ENCODE peak calls at places on chromosome 11, in eight cellular contexts. J, H, X, N, O, D, A and M are unnamed samples.

GRCh38 chr11:2988361-2988762 is 3.8 kb downstream of the NAP1L4 start:
- DNase-seq in J (no peak), H (no peak), X (no peak), N (no peak), O (no peak), D (no peak), A (no peak), M (no peak)

GRCh38 chr11:76672431-76673163 is 2.0 kb upstream of the LRRC32 start:
- DNase-seq in J (no peak), H (no peak), X (no peak), N (no peak), O (no peak), D (no peak), A (no peak), M (no peak)

GRCh38 chr11:87722756-87723599 is 452.3 kb downstream of the RAB38 start:
- DNase-seq in J (no peak), H (no peak), X (no peak), N (peak), O (peak), D (no peak), A (no peak), M (no peak)

GRCh38 chr11:60594998-60595637 is 79.9 kb downstream of the MS4A13 start:
- DNase-seq in J (no peak), H (no peak), X (no peak), N (no peak), O (peak), D (no peak), A (no peak), M (no peak)

GRCh38 chr11:24723231-24723630 is 226.4 kb downstream of the LUZP2 start:
- DNase-seq in J (no peak), H (no peak), X (no peak), N (no peak), O (no peak), D (no peak), A (no peak), M (no peak)

GRCh38 chr11:9459573-9460321 is 1.1 kb upstream of the ZNF143 start:
- DNase-seq in J (peak), H (no peak), X (no peak), N (peak), O (peak), D (no peak), A (peak), M (no peak)

GRCh38 chr11:7077101-7077500 is 11.7 kb upstream of the RBMXL2 start:
- DNase-seq in J (no peak), H (no peak), X (no peak), N (no peak), O (no peak), D (no peak), A (no peak), M (no peak)

GRCh38 chr11:116773203-116774112 is 671 bp upstream of the BUD13 start:
- DNase-seq in J (no peak), H (no peak), X (no peak), N (peak), O (no peak), D (no peak), A (no peak), M (peak)

GRCh38 chr11:17256512-17256911 is 20.0 kb upstream of the NUCB2 start:
- DNase-seq in J (no peak), H (no peak), X (no peak), N (peak), O (no peak), D (no peak), A (peak), M (no peak)

GRCh38 chr11:47271328-47271727 is 1.4 kb downstream of the MADD start:
- DNase-seq in J (no peak), H (no peak), X (no peak), N (no peak), O (no peak), D (no peak), A (no peak), M (no peak)

GRCh38 chr11:47271961-47272661 is 2.2 kb downstream of the MADD start:
- DNase-seq in J (no peak), H (no peak), X (no peak), N (no peak), O (peak), D (no peak), A (no peak), M (no peak)

GRCh38 chr11:47269002-47269828 is 718 bp upstream of the MADD start:
- DNase-seq in J (peak), H (peak), X (peak), N (peak), O (peak), D (peak), A (peak), M (peak)

GRCh38 chr11:47269829-47270305 is at the start of gene MADD:
- DNase-seq in J (peak), H (peak), X (peak), N (peak), O (peak), D (peak), A (peak), M (peak)

DNA sequence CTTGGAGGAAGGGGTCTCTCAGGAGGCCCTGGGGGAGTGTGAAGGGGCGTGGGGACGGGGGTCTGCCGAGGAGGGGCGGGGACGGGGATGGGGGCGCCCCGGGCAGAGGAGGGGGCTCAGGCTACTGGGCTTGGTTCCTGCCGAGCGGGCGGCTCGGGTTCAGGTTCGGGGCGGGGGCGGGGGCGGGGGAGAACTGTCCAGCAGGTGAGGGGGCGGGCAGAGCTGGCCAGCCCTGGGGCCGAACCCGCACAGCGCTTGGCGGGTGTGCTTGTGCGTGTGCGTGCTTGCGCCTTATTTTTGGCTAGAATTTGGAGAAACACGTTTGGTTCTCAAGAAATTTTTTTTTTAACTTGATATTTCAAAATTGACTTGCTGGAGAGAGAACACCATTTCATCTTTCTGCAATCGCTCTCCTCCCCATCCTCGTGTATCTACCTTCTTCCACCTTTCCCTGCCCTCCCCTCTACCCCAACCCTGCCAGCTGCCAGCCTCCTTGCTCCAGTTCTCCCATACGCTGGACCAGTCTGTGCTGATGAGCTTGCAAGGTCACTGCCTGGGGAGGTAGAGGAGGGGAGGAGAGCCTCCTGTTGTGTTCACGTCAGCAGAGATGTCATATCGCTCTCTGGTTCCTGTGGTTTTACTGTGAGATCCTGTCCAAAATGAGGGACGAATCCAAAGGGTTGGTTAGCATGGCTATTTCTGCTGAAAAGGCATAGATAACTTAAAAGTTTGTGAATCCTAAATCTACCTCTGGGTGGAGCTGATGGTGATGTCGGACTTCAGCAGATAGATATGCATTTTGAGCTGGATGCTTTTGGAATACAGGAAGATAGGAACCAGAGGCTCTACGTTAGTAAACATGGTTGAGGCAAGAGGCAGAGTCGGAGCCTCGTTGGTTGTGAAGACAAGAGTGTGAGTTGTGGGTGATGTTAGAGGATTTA is 668 bp downstream of the MADD start:
- DNase-seq in J (peak), H (peak), X (no peak), N (peak), O (peak), D (peak), A (peak), M (no peak)
- TF ChIP-seq CTCF in J (peak), H (no peak), X (no peak), N (no peak), O (no peak), D (no peak), A (no peak), M (no peak)

GRCh38 chr11:65773784-65774411 is 6.9 kb downstream of the AP5B1 start:
- DNase-seq in J (no peak), H (peak), X (peak), N (peak), O (no peak), D (no peak), A (no peak), M (peak)
- H3K27ac ChIP-seq in J (no peak), H (no peak), X (no peak), N (no peak), O (no peak), D (no peak), A (no peak), M (no peak)

DNA sequence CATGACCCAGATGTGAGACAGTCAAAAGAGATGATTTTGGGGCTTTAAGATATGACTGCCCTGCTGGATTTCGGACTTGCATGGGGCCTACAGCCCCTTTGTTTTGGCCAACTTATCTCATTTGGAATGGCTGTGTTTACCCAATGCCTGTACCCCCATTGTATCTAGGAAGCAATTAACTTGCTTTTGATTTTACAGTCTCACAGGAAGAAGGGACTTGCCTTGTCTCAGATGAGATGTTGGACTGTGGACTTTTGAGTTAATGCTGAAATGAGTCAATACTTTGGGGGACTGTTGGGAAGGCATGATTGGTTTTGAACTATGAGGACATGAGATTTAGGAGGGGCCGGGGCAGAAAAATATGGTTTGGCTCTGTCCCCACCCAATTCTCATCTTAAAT is 88.4 kb downstream of the RSF1 start:
- DNase-seq in J (no peak), H (no peak), X (no peak), N (no peak), O (no peak), D (no peak), A (no peak), M (no peak)
- H3K4me3 ChIP-seq in J (no peak), H (no peak), X (no peak), N (no peak), O (no peak), D (no peak), A (no peak), M (no peak)

GRCh38 chr11:70798296-70798695 is 400.0 kb downstream of the CTTN start:
- DNase-seq in J (no peak), H (no peak), X (no peak), N (no peak), O (no peak), D (no peak), A (no peak), M (no peak)

GRCh38 chr11:70802185-70802584 is 403.9 kb downstream of the CTTN start:
- DNase-seq in J (no peak), H (no peak), X (no peak), N (no peak), O (no peak), D (no peak), A (no peak), M (no peak)

GRCh38 chr11:70799386-70799785 is 401.1 kb downstream of the CTTN start:
- DNase-seq in J (no peak), H (no peak), X (no peak), N (no peak), O (no peak), D (no peak), A (peak), M (no peak)

GRCh38 chr11:70790671-70791300 is 392.5 kb downstream of the CTTN start:
- DNase-seq in J (no peak), H (no peak), X (no peak), N (no peak), O (no peak), D (peak), A (no peak), M (no peak)

GRCh38 chr11:70796601-70797000 is 398.3 kb downstream of the CTTN start:
- DNase-seq in J (no peak), H (no peak), X (no peak), N (no peak), O (no peak), D (peak), A (no peak), M (no peak)
- TF ChIP-seq CTCF in J (no peak), H (no peak), X (no peak), N (no peak), O (no peak), D (no peak), A (no peak), M (no peak)

DNA sequence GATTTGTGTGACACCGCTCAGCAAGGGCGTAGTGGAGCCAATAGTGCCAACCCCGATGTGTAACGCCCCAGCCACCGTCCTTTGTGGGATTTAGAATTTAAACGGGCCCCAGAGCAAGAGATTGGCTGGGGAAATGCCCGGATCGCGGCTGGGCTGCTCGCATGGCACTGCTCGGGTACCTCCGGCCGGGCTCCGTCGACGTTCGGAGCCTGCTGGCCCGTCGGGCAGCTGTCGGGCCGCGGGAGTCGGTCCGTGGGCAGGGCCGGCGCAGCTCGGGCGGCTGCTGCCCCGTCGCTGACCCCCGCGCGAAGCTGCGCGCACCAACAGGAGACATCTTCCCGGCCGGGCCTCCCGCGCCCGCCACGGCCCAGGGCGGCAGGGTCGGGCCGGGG is 1.4 kb upstream of the KDM2A start:
- DNase-seq in J (no peak), H (peak), X (no peak), N (no peak), O (no peak), D (peak), A (no peak), M (no peak)
- H3K27ac ChIP-seq in J (peak), H (peak), X (peak), N (no peak), O (peak), D (peak), A (no peak), M (peak)

GRCh38 chr11:44361883-44362282 is 51.9 kb upstream of the ALX4 start:
- DNase-seq in J (no peak), H (no peak), X (no peak), N (no peak), O (no peak), D (no peak), A (no peak), M (no peak)
- H3K4me3 ChIP-seq in J (no peak), H (no peak), X (no peak), N (no peak), O (no peak), D (no peak), A (no peak), M (no peak)